ENCODE peak calls at places on chromosomes 4 and X, in ten cellular contexts. Z is amniotic stem cell, G is osteocyte, F is GM19239, H is Karpas-422, U is NCI-H1092, S is tibial nerve, Y is WTC11, D is amygdala, O is pons. N is an unnamed sample.

GRCh38 chrX:118694628-118695027 is 32.8 kb upstream of the IL13RA1 start:
- DNase-seq in Z (no peak), G (no peak), F (no peak), H (no peak), U (no peak), S (no peak), Y (no peak), D (no peak), O (no peak), N (no peak)

GRCh38 chr4:162865102-162865501 is 301.6 kb downstream of the NAF1 start:
- DNase-seq in Z (no peak), G (no peak), F (no peak), H (peak), U (no peak), S (no peak), Y (peak), D (no peak), O (no peak), N (no peak)

GRCh38 chr4:110475881-110476818 is at the start of gene ENPEP:
- DNase-seq in Z (no peak), G (no peak), F (no peak), H (no peak), U (no peak), S (no peak), Y (peak), D (no peak), O (no peak), N (no peak)

GRCh38 chr4:56252561-56253152 is 134.6 kb downstream of the AASDH start:
- DNase-seq in Z (no peak), G (no peak), F (no peak), H (no peak), U (no peak), S (no peak), Y (no peak), D (no peak), O (no peak), N (no peak)

GRCh38 chr4:138869165-138869564 is 146.4 kb upstream of the NOCT start:
- DNase-seq in Z (no peak), G (no peak), F (no peak), H (no peak), U (no peak), S (no peak), Y (no peak), D (no peak), O (no peak), N (no peak)

GRCh38 chrX:17822351-17822750 is 38.7 kb downstream of the RAI2 start:
- DNase-seq in Z (no peak), G (no peak), F (no peak), H (no peak), U (no peak), S (no peak), Y (no peak), D (no peak), O (no peak), N (no peak)

GRCh38 chrX:148902581-148902980 is 402.2 kb downstream of the AFF2 start:
- DNase-seq in Z (no peak), G (no peak), F (no peak), H (no peak), U (no peak), S (no peak), Y (no peak), D (no peak), O (peak), N (no peak)

GRCh38 chr4:182536221-182536620 is 293.0 kb downstream of the TENM3 start:
- DNase-seq in Z (no peak), G (no peak), F (no peak), H (no peak), U (no peak), S (no peak), Y (peak), D (no peak), O (peak), N (no peak)

GRCh38 chr4:36214735-36215485 is 29.4 kb downstream of the ARAP2 start:
- DNase-seq in Z (no peak), G (no peak), F (no peak), H (no peak), U (no peak), S (no peak), Y (no peak), D (no peak), O (peak), N (no peak)

GRCh38 chr4:83083925-83084475 is 30.5 kb downstream of the PLAC8 start:
- DNase-seq in Z (no peak), G (no peak), F (no peak), H (no peak), U (no peak), S (no peak), Y (no peak), D (no peak), O (no peak), N (no peak)

GRCh38 chrX:7586126-7586525 is 256.8 kb upstream of the VCX start:
- DNase-seq in Z (no peak), G (no peak), F (no peak), H (peak), U (no peak), S (no peak), Y (no peak), D (no peak), O (peak), N (no peak)

GRCh38 chr4:4990857-4991540 is 28.3 kb downstream of the CYTL1 start:
- DNase-seq in Z (peak), G (no peak), F (no peak), H (no peak), U (no peak), S (peak), Y (no peak), D (no peak), O (peak), N (peak)

GRCh38 chrX:16714504-16714903 is 2.0 kb upstream of the CTPS2 start:
- DNase-seq in Z (no peak), G (no peak), F (no peak), H (no peak), U (no peak), S (no peak), Y (no peak), D (no peak), O (no peak), N (no peak)

GRCh38 chrX:117982702-117983392 is 133.8 kb downstream of the KLHL13 start:
- DNase-seq in Z (no peak), G (no peak), F (no peak), H (no peak), U (no peak), S (no peak), Y (no peak), D (no peak), O (no peak), N (no peak)

GRCh38 chr4:161762796-161763195 is 401.0 kb downstream of the FSTL5 start:
- DNase-seq in Z (peak), G (no peak), F (no peak), H (no peak), U (no peak), S (no peak), Y (no peak), D (no peak), O (no peak), N (no peak)

GRCh38 chrX:44733931-44734330 is 109.9 kb upstream of the DUSP21 start:
- DNase-seq in Z (no peak), G (no peak), F (no peak), H (no peak), U (no peak), S (no peak), Y (no peak), D (no peak), O (no peak), N (no peak)

GRCh38 chr4:165668694-165669093 is 204.3 kb upstream of the TLL1 start:
- DNase-seq in Z (no peak), G (no peak), F (no peak), H (no peak), U (no peak), S (no peak), Y (no peak), D (no peak), O (no peak), N (no peak)

GRCh38 chr4:101961144-101961543 is 170.6 kb downstream of the BANK1 start:
- DNase-seq in Z (no peak), G (no peak), F (no peak), H (no peak), U (no peak), S (no peak), Y (no peak), D (no peak), O (no peak), N (no peak)

GRCh38 chr4:128827280-128827679 is 17.8 kb downstream of the JADE1 start:
- DNase-seq in Z (no peak), G (no peak), F (no peak), H (no peak), U (no peak), S (no peak), Y (no peak), D (no peak), O (no peak), N (no peak)

GRCh38 chrX:14506866-14507265 is 22.5 kb upstream of the GLRA2 start:
- DNase-seq in Z (no peak), G (no peak), F (no peak), H (no peak), U (no peak), S (no peak), Y (no peak), D (no peak), O (no peak), N (no peak)

GRCh38 chrX:120517936-120518335 is 42.8 kb downstream of the CUL4B start:
- DNase-seq in Z (peak), G (no peak), F (no peak), H (no peak), U (no peak), S (no peak), Y (no peak), D (no peak), O (no peak), N (no peak)

GRCh38 chr4:13766722-13767495 is 139.4 kb upstream of the BOD1L1 start:
- DNase-seq in Z (no peak), G (no peak), F (no peak), H (no peak), U (no peak), S (no peak), Y (no peak), D (no peak), O (no peak), N (no peak)

N was measured in mesenteric fat pad.